ENCODE peak calls at places on chromosome 6, in seven cellular contexts. F, H, T, W, C, Z and X are unnamed samples.

GRCh38 chr6:17705428-17705777 is 1.3 kb downstream of the NUP153 start:
- DNase-seq in F (peak; percentile 37), H (no peak), T (peak; percentile 57), W (peak; percentile 51), C (no peak), Z (peak; percentile 13), X (no peak)

GRCh38 chr6:26218824-26219223 is 131.6 kb downstream of the HFE start:
- DNase-seq in F (no peak), H (no peak), T (no peak), W (no peak), C (no peak), Z (no peak), X (no peak)

GRCh38 chr6:36735110-36735971 is 37.7 kb downstream of the RAB44 start:
- DNase-seq in F (no peak), H (no peak), T (peak; percentile 58), W (peak; percentile 84), C (peak; percentile 32), Z (no peak), X (peak; percentile 98)

GRCh38 chr6:25173951-25174474 is 105.2 kb upstream of the CARMIL1 start:
- DNase-seq in F (no peak), H (no peak), T (peak; percentile 84), W (no peak), C (no peak), Z (no peak), X (no peak)

GRCh38 chr6:132867055-132867454 is 52.7 kb downstream of the RPS12 start:
- DNase-seq in F (no peak), H (no peak), T (no peak), W (no peak), C (no peak), Z (no peak), X (no peak)

GRCh38 chr6:52371656-52372151 is 9.8 kb downstream of the PAQR8 start:
- DNase-seq in F (no peak), H (no peak), T (no peak), W (no peak), C (no peak), Z (no peak), X (no peak)

GRCh38 chr6:711925-712324 is 19.0 kb upstream of the EXOC2 start:
- DNase-seq in F (no peak), H (no peak), T (no peak), W (no peak), C (no peak), Z (no peak), X (no peak)

GRCh38 chr6:154868143-154868594 is 126.9 kb upstream of the TIAM2 start:
- DNase-seq in F (no peak), H (no peak), T (peak; percentile 42), W (no peak), C (no peak), Z (no peak), X (no peak)

GRCh38 chr6:11654876-11655275 is 117.3 kb downstream of the TMEM170B start:
- DNase-seq in F (no peak), H (no peak), T (no peak), W (no peak), C (no peak), Z (no peak), X (no peak)